ENCODE peak calls at places on chromosomes 16 and 17, in four cellular contexts. U is hippocampal formation; Q is uterus; C is stimulated activated CD8-positive, alpha-beta memory T cell treated with anti-CD3 and anti-CD28 coated beads, Interleukin-15, amount 100 ng/mL, for 24 hours. F is an unnamed sample.

GRCh38 chr17:6796887-6797490 is 21.0 kb downstream of the FBXO39 start:
- DNase-seq in U (no peak), Q (no peak), C (no peak), F (no peak)

GRCh38 chr17:14205992-14206461 is 30.6 kb downstream of the CDRT15 start:
- DNase-seq in U (no peak), Q (no peak), C (no peak), F (no peak)

GRCh38 chr16:23401142-23401541 is 51.8 kb downstream of the COG7 start:
- DNase-seq in U (no peak), Q (no peak), C (no peak), F (no peak)

GRCh38 chr17:58153046-58153445 is 4.9 kb downstream of the OR4D1 start:
- DNase-seq in U (no peak), Q (no peak), C (no peak), F (no peak)

GRCh38 chr17:8226536-8227237 is 16.3 kb upstream of the AURKB start:
- DNase-seq in U (peak; percentile 76), Q (peak; percentile 78), C (peak; percentile 18), F (peak; percentile 35)

GRCh38 chr17:31415640-31416502 is 24.4 kb downstream of the RAB11FIP4 start:
- DNase-seq in U (no peak), Q (no peak), C (no peak), F (no peak)

GRCh38 chr16:65540913-65541312 is 419.1 kb upstream of the CDH11 start:
- DNase-seq in U (no peak), Q (no peak), C (no peak), F (no peak)

GRCh38 chr16:30185683-30186421 is 2.5 kb downstream of the CORO1A start:
- DNase-seq in U (peak; percentile 20), Q (peak; percentile 30), C (peak; percentile 50), F (no peak)

GRCh38 chr17:76414334-76415295 is 30.2 kb downstream of the SPHK1 start:
- DNase-seq in U (peak; percentile 65), Q (peak; percentile 55), C (no peak), F (peak; percentile 43)

GRCh38 chr16:87324411-87325275 is 7.5 kb upstream of the C16orf95 start:
- DNase-seq in U (no peak), Q (peak; percentile 33), C (no peak), F (no peak)

GRCh38 chr17:82845163-82845807 is 5.5 kb upstream of the ZNF750 start:
- DNase-seq in U (no peak), Q (no peak), C (no peak), F (no peak)

GRCh38 chr16:30600215-30600614 is 10.0 kb downstream of the ZNF689 start:
- DNase-seq in U (no peak), Q (no peak), C (no peak), F (no peak)

GRCh38 chr17:64401244-64401860 is 10.7 kb upstream of the PECAM1 start:
- DNase-seq in U (no peak), Q (no peak), C (no peak), F (no peak)

GRCh38 chr17:32264823-32265191 is 825 bp upstream of the RHBDL3 start:
- DNase-seq in U (no peak), Q (no peak), C (no peak), F (no peak)

GRCh38 chr17:79090503-79091372 is 16.1 kb downstream of the ENGASE start:
- DNase-seq in U (no peak), Q (peak; percentile 44), C (no peak), F (no peak)

GRCh38 chr17:80826955-80827645 is 164.5 kb upstream of the CHMP6 start:
- DNase-seq in U (peak; percentile 58), Q (peak; percentile 45), C (no peak), F (peak; percentile 36)

GRCh38 chr17:77778636-77779524 is 179.6 kb upstream of the TNRC6C start:
- DNase-seq in U (peak; percentile 85), Q (peak; percentile 44), C (no peak), F (peak; percentile 63)

GRCh38 chr17:16027708-16028584 is 28.3 kb downstream of the TTC19 start:
- DNase-seq in U (no peak), Q (no peak), C (no peak), F (no peak)

GRCh38 chr17:61133853-61134252 is 265.8 kb upstream of the TBX2 start:
- DNase-seq in U (no peak), Q (no peak), C (no peak), F (no peak)

GRCh38 chr17:3870871-3871306 is 22.0 kb downstream of the CAMKK1 start:
- DNase-seq in U (no peak), Q (no peak), C (no peak), F (no peak)

GRCh38 chr17:59627770-59628171 is 8.1 kb downstream of the CLTC start:
- DNase-seq in U (no peak), Q (no peak), C (no peak), F (no peak)

GRCh38 chr17:74325376-74325742 is 667 bp upstream of the KIF19 start:
- DNase-seq in U (no peak), Q (no peak), C (no peak), F (no peak)

GRCh38 chr16:83473109-83473508 is 334.7 kb upstream of the HSBP1 start:
- DNase-seq in U (no peak), Q (no peak), C (no peak), F (no peak)

GRCh38 chr16:84461029-84461415 is 43.4 kb downstream of the MEAK7 start:
- DNase-seq in U (no peak), Q (no peak), C (no peak), F (no peak)

GRCh38 chr17:42422958-42423712 is at the start of gene CAVIN1:
- DNase-seq in U (peak; percentile 78), Q (peak; percentile 100), C (no peak), F (peak; percentile 22)

GRCh38 chr16:14202095-14202494 is 131.0 kb downstream of the MRTFB start:
- DNase-seq in U (no peak), Q (no peak), C (no peak), F (no peak)

GRCh38 chr16:28210979-28211505 is 723 bp downstream of the XPO6 start:
- DNase-seq in U (no peak), Q (peak; percentile 57), C (peak; percentile 43), F (no peak)

GRCh38 chr16:70572050-70572925 is 48.7 kb downstream of the SF3B3 start:
- DNase-seq in U (no peak), Q (no peak), C (no peak), F (no peak)

F was measured in C1 segment of cervical spinal cord.